ENCODE peak calls at places on chromosome 3, in four cellular contexts. I is GM04503, Z is right atrium auricular region, L is C1 segment of cervical spinal cord. K is an unnamed sample.
A peak's percentile ranks its signal among the peaks of the same experiment; 100 is the strongest.

GRCh38 chr3:188468672-188469071 is 314.7 kb downstream of the LPP start:
- DNase-seq in L (peak; percentile 52), Z (peak; percentile 89), I (no peak), K (peak; percentile 68)

GRCh38 chr3:134677196-134677986 is 26.6 kb upstream of the KY start:
- DNase-seq in I (no peak), Z (no peak), L (no peak), K (no peak)

GRCh38 chr3:196985954-196986885 is 17.6 kb upstream of the PIGZ start:
- DNase-seq in I (no peak), L (no peak), Z (no peak), K (no peak)

GRCh38 chr3:59839283-59839682 is 789.5 kb upstream of the CFAP20DC start:
- DNase-seq in Z (no peak), I (no peak), L (no peak), K (no peak)

GRCh38 chr3:22121068-22121706 is 370.2 kb upstream of the ZNF385D start:
- DNase-seq in Z (no peak), L (no peak), I (no peak), K (peak; percentile 37)

GRCh38 chr3:76065975-76066374 is 280.6 kb upstream of the ZNF717 start:
- DNase-seq in Z (no peak), L (no peak), I (no peak), K (no peak)

GRCh38 chr3:5197022-5197421 is 9.5 kb downstream of the EDEM1 start:
- DNase-seq in I (no peak), L (no peak), Z (no peak), K (no peak)

GRCh38 chr3:61580982-61581654 is 19.7 kb downstream of the PTPRG start:
- DNase-seq in L (no peak), Z (no peak), I (no peak), K (no peak)

GRCh38 chr3:86990734-86991481 is at the start of gene VGLL3:
- DNase-seq in Z (peak; percentile 84), L (no peak), I (peak; percentile 67), K (peak; percentile 60)

GRCh38 chr3:111812680-111813079 is 46.4 kb upstream of the PHLDB2 start:
- DNase-seq in L (no peak), Z (no peak), I (no peak), K (no peak)

GRCh38 chr3:29822051-29822450 is 541.2 kb downstream of the RBMS3 start:
- DNase-seq in I (peak; percentile 75), L (no peak), Z (no peak), K (no peak)

GRCh38 chr3:133573054-133573628 is 345 bp upstream of the CDV3 start:
- DNase-seq in Z (peak; percentile 100), L (no peak), I (peak; percentile 99), K (no peak)

GRCh38 chr3:46675843-46676567 is 17.5 kb downstream of the ALS2CL start:
- DNase-seq in L (no peak), I (no peak), Z (no peak), K (no peak)

GRCh38 chr3:37816271-37816670 is 45.4 kb upstream of the CTDSPL start:
- DNase-seq in I (no peak), Z (no peak), L (no peak), K (no peak)

GRCh38 chr3:171901615-171902312 is 58.6 kb downstream of the TMEM212 start:
- DNase-seq in I (no peak), Z (no peak), L (no peak), K (no peak)

GRCh38 chr3:177098551-177098950 is 98.7 kb downstream of the TBL1XR1 start:
- DNase-seq in Z (no peak), L (no peak), I (no peak), K (no peak)

GRCh38 chr3:196712514-196713413 is 587 bp downstream of the PIGX start:
- DNase-seq in Z (no peak), L (peak; percentile 51), I (peak; percentile 36), K (peak; percentile 85)

GRCh38 chr3:98557324-98558010 is 25.7 kb downstream of the GPR15 start:
- DNase-seq in I (no peak), Z (no peak), L (no peak), K (no peak)

GRCh38 chr3:189267981-189268613 is 96.3 kb downstream of the TPRG1 start:
- DNase-seq in I (no peak), Z (no peak), L (no peak), K (no peak)

GRCh38 chr3:46284981-46285683 is 42.9 kb downstream of the CCR3 start:
- DNase-seq in Z (no peak), I (no peak), L (no peak), K (no peak)

GRCh38 chr3:43753743-43754142 is 63.0 kb downstream of the ABHD5 start:
- DNase-seq in L (no peak), I (no peak), Z (no peak), K (no peak)

K was measured in NCI-H345.